ENCODE peak calls at places on chromosome 18, in four cellular contexts. E, O, A and H are unnamed samples.
A peak's percentile ranks its signal among the peaks of the same experiment; 100 is the strongest.

GRCh38 chr18:10685484-10685883 is 159.7 kb downstream of the NAPG start:
- DNase-seq in O (no peak), A (no peak), E (no peak), H (peak; percentile 70)

GRCh38 chr18:8045160-8045885 is 478.2 kb downstream of the PTPRM start:
- DNase-seq in E (no peak), O (no peak), A (no peak), H (no peak)

GRCh38 chr18:23077493-23078256 is 57.6 kb upstream of the CABLES1 start:
- DNase-seq in E (peak; percentile 75), O (no peak), A (no peak), H (no peak)

GRCh38 chr18:78980777-78981651 is 1.4 kb downstream of the SALL3 start:
- DNase-seq in E (no peak), O (no peak), A (no peak), H (no peak)

GRCh38 chr18:42157420-42157819 is 202.4 kb downstream of the PIK3C3 start:
- DNase-seq in A (no peak), O (no peak), E (no peak), H (no peak)

GRCh38 chr18:68796936-68797690 is 767 bp upstream of the CCDC102B start:
- DNase-seq in O (no peak), E (no peak), A (no peak), H (no peak)

GRCh38 chr18:32289480-32290075 is 99.7 kb downstream of the MEP1B start:
- DNase-seq in A (peak; percentile 63), E (peak; percentile 66), O (no peak), H (no peak)

GRCh38 chr18:63775166-63775730 is at the start of gene SERPINB7:
- DNase-seq in E (no peak), A (peak; percentile 10), O (no peak), H (no peak)

GRCh38 chr18:24544141-24544498 is 83.7 kb downstream of the HRH4 start:
- DNase-seq in O (peak; percentile 40), A (peak; percentile 22), E (peak; percentile 22), H (no peak)

DNA sequence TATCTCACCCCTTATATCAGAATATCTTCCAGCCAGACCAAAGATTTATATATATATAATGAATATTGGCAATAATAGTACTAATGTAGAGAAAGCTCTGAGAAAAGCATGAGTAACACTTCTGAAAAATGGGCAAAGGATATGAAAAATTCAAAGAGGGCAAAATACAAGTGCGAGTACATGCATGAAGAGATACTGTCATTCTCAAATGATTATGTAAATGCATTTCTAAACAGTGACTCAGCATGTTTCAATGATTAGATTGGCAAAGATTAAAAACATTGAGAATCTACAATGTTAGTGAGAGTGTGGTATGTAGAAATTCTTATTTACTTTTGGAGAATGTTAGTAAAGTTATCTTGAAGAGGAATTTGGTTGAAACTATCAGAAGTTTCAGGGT is 118.3 kb upstream of the NEDD4L start:
- DNase-seq in E (peak; percentile 9), O (no peak), A (no peak), H (no peak)
- TF ChIP-seq ZNF274 in E (no peak), O (no peak), A (no peak), H (no peak)

GRCh38 chr18:2325308-2325849 is 245.9 kb downstream of the METTL4 start:
- DNase-seq in O (peak; percentile 38), E (no peak), A (no peak), H (no peak)
- TF ChIP-seq REST in O (no peak), E (no peak), A (no peak), H (no peak)

DNA sequence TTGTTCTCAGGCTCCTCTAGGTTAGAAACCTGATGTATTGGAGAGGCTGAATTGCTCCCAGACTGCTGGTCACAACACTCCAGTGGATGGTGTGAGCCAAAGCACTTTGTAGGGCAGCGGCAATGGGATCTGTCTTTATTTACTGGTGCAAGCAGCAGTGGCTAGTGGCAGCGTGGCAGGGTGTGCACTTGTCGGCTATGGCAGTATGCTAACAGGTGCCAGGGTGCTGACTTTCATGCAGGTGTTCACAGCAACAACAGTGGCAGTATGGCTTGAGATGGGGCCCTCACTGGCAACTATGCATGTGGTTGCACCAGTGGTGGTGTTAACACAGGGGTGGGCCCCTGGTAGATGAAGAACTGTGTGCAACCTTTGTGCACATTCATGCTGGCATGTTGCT is 347.8 kb downstream of the DSC3 start:
- DNase-seq in O (no peak), E (no peak), A (no peak), H (no peak)
- TF ChIP-seq ZNF274 in O (no peak), E (no peak), A (no peak), H (no peak)

GRCh38 chr18:61865466-61866165 is 27.2 kb downstream of the RNF152 start:
- DNase-seq in A (no peak), O (no peak), E (no peak), H (no peak)
- TF ChIP-seq REST in A (no peak), O (no peak), E (no peak), H (no peak)

DNA sequence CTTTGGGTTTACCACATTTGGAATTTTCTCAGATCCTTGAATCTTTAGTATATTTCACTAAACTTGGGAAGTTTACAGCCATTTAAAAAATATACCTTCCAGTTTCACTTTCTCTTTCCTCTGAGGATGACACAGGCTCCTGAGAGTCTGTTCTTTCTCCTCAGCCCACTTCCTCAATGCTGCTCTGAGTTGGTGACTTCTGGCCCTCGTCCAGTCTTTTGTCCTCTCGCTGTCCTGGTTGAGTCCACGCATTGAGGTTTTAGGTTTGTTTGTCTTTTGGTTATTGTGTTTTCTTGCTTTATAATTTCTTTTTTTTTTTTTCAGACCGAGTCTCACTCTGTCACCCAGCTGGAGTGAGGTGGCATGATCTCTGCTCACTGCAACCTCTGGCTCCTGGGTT is 40.7 kb upstream of the GALR1 start:
- DNase-seq in A (no peak), E (no peak), O (no peak), H (peak; percentile 34)
- TF ChIP-seq ZNF274 in A (no peak), E (no peak), O (no peak), H (no peak)

GRCh38 chr18:46028536-46028891 is 43.5 kb downstream of the PSTPIP2 start:
- DNase-seq in O (no peak), A (no peak), E (no peak), H (no peak)
- TF ChIP-seq REST in O (no peak), A (no peak), E (no peak), H (no peak)

GRCh38 chr18:34493566-34494358 is 216.3 kb upstream of the DTNA start:
- DNase-seq in O (no peak), A (no peak), E (peak; percentile 14), H (no peak)
- TF ChIP-seq ZNF274 in O (no peak), A (no peak), E (no peak), H (no peak)

DNA sequence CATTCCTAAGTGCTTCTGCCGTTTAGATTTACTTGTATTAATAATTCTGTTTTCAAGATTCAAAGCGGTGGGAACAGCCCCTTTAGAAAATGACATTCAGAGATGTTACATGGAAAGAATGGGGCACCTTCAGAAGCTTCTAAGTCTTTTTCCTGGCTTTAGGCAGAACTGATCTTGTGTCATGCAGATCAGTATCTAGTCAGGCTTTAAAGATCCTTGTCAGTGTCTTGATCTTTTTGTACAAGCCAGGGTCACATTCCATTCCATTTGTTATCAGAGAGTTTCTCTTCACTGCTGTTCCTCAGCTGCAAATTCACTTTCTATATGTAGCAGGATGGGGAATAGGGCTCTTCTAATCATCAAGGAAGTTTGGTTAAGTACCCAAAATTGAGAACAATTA is 275.3 kb downstream of the DCC start:
- DNase-seq in A (no peak), O (no peak), E (no peak), H (no peak)
- TF ChIP-seq REST in A (no peak), O (no peak), E (no peak), H (no peak)

GRCh38 chr18:35457140-35457704 is 40.5 kb downstream of the INO80C start:
- DNase-seq in A (no peak), E (no peak), O (no peak), H (no peak)
- TF ChIP-seq ZNF274 in A (no peak), E (no peak), O (no peak), H (no peak)

GRCh38 chr18:6281874-6282273 is 132.8 kb downstream of the L3MBTL4 start:
- DNase-seq in O (no peak), A (no peak), E (peak; percentile 85), H (no peak)
- TF ChIP-seq REST in O (no peak), A (no peak), E (no peak), H (no peak)